ENCODE peak calls at places on chromosomes 4 and X, in ten cellular contexts. One of them, this sample, is unnamed.

GRCh38 chr4:153798901-153799707 is 10.2 kb upstream of the SFRP2 start:
- DNase-seq in H9: no peak
- DNase-seq in left lung: no peak
- DNase-seq in upper lobe of right lung: no peak
- DNase-seq in adrenal gland: no peak
- DNase-seq in uterus: no peak
- DNase-seq in tibial nerve: no peak
- DNase-seq in WERI-Rb-1: no peak
- DNase-seq in dorsolateral prefrontal cortex: no peak
- DNase-seq in PC-3: no peak
- DNase-seq in this sample: no peak

GRCh38 chrX:46260502-46260901 is 284.7 kb downstream of the ZNF674 start:
- DNase-seq in uterus: no peak
- DNase-seq in WERI-Rb-1: no peak
- DNase-seq in tibial nerve: no peak
- DNase-seq in left lung: no peak
- DNase-seq in dorsolateral prefrontal cortex: no peak
- DNase-seq in H9: no peak
- DNase-seq in upper lobe of right lung: no peak
- DNase-seq in PC-3: peak
- DNase-seq in adrenal gland: no peak
- DNase-seq in this sample: no peak

GRCh38 chr4:102663073-102663472 is 97.7 kb downstream of the MANBA start:
- DNase-seq in PC-3: peak
- DNase-seq in left lung: no peak
- DNase-seq in WERI-Rb-1: no peak
- DNase-seq in dorsolateral prefrontal cortex: no peak
- DNase-seq in upper lobe of right lung: no peak
- DNase-seq in adrenal gland: no peak
- DNase-seq in tibial nerve: no peak
- DNase-seq in H9: no peak
- DNase-seq in uterus: no peak
- DNase-seq in this sample: no peak

GRCh38 chr4:30825008-30825765 is 105.0 kb downstream of the PCDH7 start:
- DNase-seq in dorsolateral prefrontal cortex: no peak
- DNase-seq in left lung: no peak
- DNase-seq in upper lobe of right lung: no peak
- DNase-seq in H9: no peak
- DNase-seq in PC-3: peak
- DNase-seq in adrenal gland: no peak
- DNase-seq in tibial nerve: no peak
- DNase-seq in uterus: no peak
- DNase-seq in WERI-Rb-1: no peak
- DNase-seq in this sample: no peak

GRCh38 chr4:164799410-164799809 is 45.5 kb downstream of the SMIM31 start:
- DNase-seq in WERI-Rb-1: no peak
- DNase-seq in upper lobe of right lung: no peak
- DNase-seq in dorsolateral prefrontal cortex: no peak
- DNase-seq in PC-3: no peak
- DNase-seq in H9: peak
- DNase-seq in adrenal gland: no peak
- DNase-seq in uterus: no peak
- DNase-seq in left lung: no peak
- DNase-seq in tibial nerve: no peak
- DNase-seq in this sample: no peak

GRCh38 chr4:28248269-28248668 is 1387.6 kb downstream of the STIM2 start:
- DNase-seq in uterus: no peak
- DNase-seq in upper lobe of right lung: no peak
- DNase-seq in dorsolateral prefrontal cortex: no peak
- DNase-seq in left lung: no peak
- DNase-seq in WERI-Rb-1: no peak
- DNase-seq in adrenal gland: no peak
- DNase-seq in H9: no peak
- DNase-seq in PC-3: no peak
- DNase-seq in tibial nerve: no peak
- DNase-seq in this sample: no peak

GRCh38 chr4:154073107-154073817 is 284.4 kb upstream of the SFRP2 start:
- DNase-seq in WERI-Rb-1: no peak
- DNase-seq in left lung: no peak
- DNase-seq in H9: no peak
- DNase-seq in upper lobe of right lung: no peak
- DNase-seq in adrenal gland: no peak
- DNase-seq in PC-3: peak
- DNase-seq in uterus: no peak
- DNase-seq in dorsolateral prefrontal cortex: no peak
- DNase-seq in tibial nerve: no peak
- DNase-seq in this sample: no peak

GRCh38 chr4:138945840-138946239 is 69.7 kb upstream of the NOCT start:
- DNase-seq in H9: no peak
- DNase-seq in PC-3: no peak
- DNase-seq in adrenal gland: no peak
- DNase-seq in upper lobe of right lung: no peak
- DNase-seq in WERI-Rb-1: no peak
- DNase-seq in uterus: no peak
- DNase-seq in dorsolateral prefrontal cortex: no peak
- DNase-seq in left lung: no peak
- DNase-seq in tibial nerve: no peak
- DNase-seq in this sample: no peak

GRCh38 chrX:136028383-136028984 is 43.2 kb downstream of the SLC9A6 start:
- DNase-seq in upper lobe of right lung: no peak
- DNase-seq in WERI-Rb-1: no peak
- DNase-seq in tibial nerve: no peak
- DNase-seq in H9: no peak
- DNase-seq in left lung: no peak
- DNase-seq in PC-3: peak
- DNase-seq in adrenal gland: no peak
- DNase-seq in dorsolateral prefrontal cortex: no peak
- DNase-seq in uterus: no peak
- DNase-seq in this sample: no peak

GRCh38 chr4:7650606-7651400 is 216.1 kb upstream of the PSAPL1 start:
- DNase-seq in PC-3: peak
- DNase-seq in H9: peak
- DNase-seq in left lung: no peak
- DNase-seq in adrenal gland: no peak
- DNase-seq in dorsolateral prefrontal cortex: no peak
- DNase-seq in upper lobe of right lung: peak
- DNase-seq in tibial nerve: no peak
- DNase-seq in uterus: no peak
- DNase-seq in WERI-Rb-1: peak
- DNase-seq in this sample: no peak

GRCh38 chr4:53706422-53707032 is 115.2 kb upstream of the LNX1 start:
- DNase-seq in adrenal gland: no peak
- DNase-seq in upper lobe of right lung: no peak
- DNase-seq in dorsolateral prefrontal cortex: no peak
- DNase-seq in PC-3: peak
- DNase-seq in left lung: no peak
- DNase-seq in H9: no peak
- DNase-seq in WERI-Rb-1: no peak
- DNase-seq in tibial nerve: no peak
- DNase-seq in uterus: no peak
- DNase-seq in this sample: no peak

GRCh38 chr4:159142254-159142653 is 39.4 kb downstream of the RAPGEF2 start:
- DNase-seq in upper lobe of right lung: no peak
- DNase-seq in WERI-Rb-1: no peak
- DNase-seq in tibial nerve: no peak
- DNase-seq in H9: no peak
- DNase-seq in PC-3: peak
- DNase-seq in adrenal gland: no peak
- DNase-seq in dorsolateral prefrontal cortex: no peak
- DNase-seq in left lung: no peak
- DNase-seq in uterus: no peak
- DNase-seq in this sample: no peak

DNA sequence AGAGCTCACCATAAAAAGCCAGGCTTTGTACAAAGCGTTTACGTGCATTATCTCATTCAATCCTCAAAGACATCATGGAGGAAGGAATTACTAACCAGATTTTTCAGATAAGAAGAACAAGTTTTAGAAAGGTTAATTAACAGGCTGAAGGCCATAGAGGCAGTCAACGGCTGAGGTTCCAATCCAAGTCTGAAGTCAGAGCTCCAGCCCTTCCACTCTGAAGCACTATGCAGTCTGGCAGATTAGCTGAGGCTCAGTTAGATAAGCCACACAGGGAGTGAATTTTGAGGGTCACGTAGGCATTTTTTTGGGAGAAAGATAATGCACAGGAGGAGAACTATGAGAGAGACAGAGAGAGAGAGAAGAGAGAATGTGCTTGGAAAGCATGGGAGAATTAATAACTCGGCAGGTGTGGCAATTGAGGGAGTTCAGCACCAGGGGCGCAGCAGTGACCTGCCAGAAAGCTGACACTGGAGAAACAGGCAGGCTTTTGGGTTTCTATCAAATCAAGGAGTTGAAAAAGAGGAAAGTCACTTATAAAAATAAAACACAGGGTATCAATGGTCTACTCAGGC is 116.5 kb upstream of the NAP1L5 start:
- DNase-seq in left lung: no peak
- DNase-seq in WERI-Rb-1: no peak
- DNase-seq in dorsolateral prefrontal cortex: no peak
- DNase-seq in uterus: no peak
- DNase-seq in upper lobe of right lung: no peak
- DNase-seq in PC-3: no peak
- DNase-seq in adrenal gland: no peak
- DNase-seq in tibial nerve: no peak
- DNase-seq in H9: no peak
- DNase-seq in this sample: no peak
- TF ChIP-seq CTCF in left lung: no peak
- TF ChIP-seq CTCF in WERI-Rb-1: no peak
- TF ChIP-seq CTCF in dorsolateral prefrontal cortex: no peak
- TF ChIP-seq CTCF in uterus: no peak
- TF ChIP-seq CTCF in upper lobe of right lung: no peak
- TF ChIP-seq CTCF in PC-3: no peak
- TF ChIP-seq CTCF in adrenal gland: no peak
- TF ChIP-seq CTCF in tibial nerve: no peak
- TF ChIP-seq CTCF in H9: peak
- TF ChIP-seq CTCF in this sample: no peak

DNA sequence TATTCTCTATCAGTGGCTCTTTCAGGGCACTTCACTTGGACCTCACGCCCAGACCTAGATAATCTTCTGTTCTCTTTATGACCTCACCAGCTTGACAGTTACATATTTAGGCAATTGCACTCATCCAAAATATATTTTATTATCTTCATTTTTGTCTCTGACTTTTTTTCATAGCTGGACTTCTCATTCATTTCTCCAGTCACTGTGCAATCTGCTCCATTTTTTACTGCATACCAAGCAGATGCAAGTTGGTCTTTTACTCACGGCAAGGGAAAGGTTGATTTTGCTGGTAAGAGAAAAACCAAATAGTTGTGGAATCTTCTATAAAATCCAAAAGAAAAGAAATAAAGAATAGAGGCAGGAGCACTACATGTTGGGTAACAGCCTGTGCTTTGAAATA is 31.7 kb downstream of the MAD2L1 start:
- DNase-seq in tibial nerve: no peak
- DNase-seq in adrenal gland: no peak
- DNase-seq in upper lobe of right lung: no peak
- DNase-seq in H9: no peak
- DNase-seq in uterus: no peak
- DNase-seq in PC-3: no peak
- DNase-seq in dorsolateral prefrontal cortex: no peak
- DNase-seq in WERI-Rb-1: no peak
- DNase-seq in left lung: no peak
- DNase-seq in this sample: no peak
- H3K27ac ChIP-seq in tibial nerve: no peak
- H3K27ac ChIP-seq in adrenal gland: no peak
- H3K27ac ChIP-seq in upper lobe of right lung: no peak
- H3K27ac ChIP-seq in H9: no peak
- H3K27ac ChIP-seq in uterus: no peak
- H3K27ac ChIP-seq in PC-3: no peak
- H3K27ac ChIP-seq in dorsolateral prefrontal cortex: no peak
- H3K27ac ChIP-seq in WERI-Rb-1: no peak
- H3K27ac ChIP-seq in left lung: no peak
- H3K27ac ChIP-seq in this sample: no peak

DNA sequence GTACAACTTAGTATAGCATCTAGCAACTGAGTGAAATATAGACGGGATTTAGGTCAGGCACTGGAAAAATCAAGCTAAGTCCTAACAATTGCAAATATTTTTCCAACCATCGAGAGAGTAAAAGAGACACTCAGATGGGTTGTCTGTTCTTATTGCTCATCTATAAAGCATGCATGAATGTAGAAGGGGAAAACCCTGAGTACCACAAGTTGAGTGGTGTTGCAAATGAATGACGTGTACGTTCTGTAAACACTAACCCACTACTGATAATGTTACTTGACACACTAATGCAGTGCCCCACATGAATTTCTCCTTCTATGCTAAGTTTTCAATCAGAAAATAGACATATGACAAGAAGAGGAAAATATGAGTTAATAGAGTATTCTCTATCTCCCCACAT is 211.2 kb downstream of the COX18 start:
- DNase-seq in adrenal gland: no peak
- DNase-seq in WERI-Rb-1: no peak
- DNase-seq in PC-3: peak
- DNase-seq in upper lobe of right lung: no peak
- DNase-seq in H9: no peak
- DNase-seq in left lung: no peak
- DNase-seq in tibial nerve: no peak
- DNase-seq in uterus: no peak
- DNase-seq in dorsolateral prefrontal cortex: no peak
- DNase-seq in this sample: no peak
- TF ChIP-seq CTCF in adrenal gland: no peak
- TF ChIP-seq CTCF in WERI-Rb-1: no peak
- TF ChIP-seq CTCF in PC-3: no peak
- TF ChIP-seq CTCF in upper lobe of right lung: no peak
- TF ChIP-seq CTCF in H9: no peak
- TF ChIP-seq CTCF in left lung: no peak
- TF ChIP-seq CTCF in tibial nerve: no peak
- TF ChIP-seq CTCF in uterus: no peak
- TF ChIP-seq CTCF in dorsolateral prefrontal cortex: no peak
- TF ChIP-seq CTCF in this sample: no peak

GRCh38 chr4:39978378-39978775 is 666 bp upstream of the PDS5A start:
- DNase-seq in H9: no peak
- DNase-seq in left lung: no peak
- DNase-seq in dorsolateral prefrontal cortex: no peak
- DNase-seq in uterus: no peak
- DNase-seq in tibial nerve: no peak
- DNase-seq in adrenal gland: no peak
- DNase-seq in upper lobe of right lung: no peak
- DNase-seq in WERI-Rb-1: no peak
- DNase-seq in PC-3: no peak
- DNase-seq in this sample: no peak
- H3K27ac ChIP-seq in H9: no peak
- H3K27ac ChIP-seq in left lung: peak
- H3K27ac ChIP-seq in dorsolateral prefrontal cortex: peak
- H3K27ac ChIP-seq in uterus: peak
- H3K27ac ChIP-seq in tibial nerve: peak
- H3K27ac ChIP-seq in adrenal gland: peak
- H3K27ac ChIP-seq in upper lobe of right lung: peak
- H3K27ac ChIP-seq in WERI-Rb-1: peak
- H3K27ac ChIP-seq in PC-3: no peak
- H3K27ac ChIP-seq in this sample: peak